ENCODE peak calls at places on chromosomes 6 and 20, in four cellular contexts. D, H, S and P are unnamed samples.

GRCh38 chr20:62186887-62187866 is 4.3 kb downstream of the MTG2 start:
- DNase-seq in S (peak; percentile 74), D (peak; percentile 65), H (no peak), P (peak; percentile 16)

GRCh38 chr6:20117474-20117873 is 94.8 kb downstream of the MBOAT1 start:
- DNase-seq in H (no peak), D (no peak), S (no peak), P (peak; percentile 9)

GRCh38 chr6:41970436-41970846 is 28.8 kb upstream of the CCND3 start:
- DNase-seq in S (peak; percentile 40), D (peak; percentile 76), H (no peak), P (peak; percentile 83)

GRCh38 chr6:49462071-49462470 is 982 bp downstream of the MMUT start:
- DNase-seq in D (no peak), S (peak; percentile 16), H (no peak), P (peak; percentile 32)

GRCh38 chr20:62368629-62369507 is 1.8 kb upstream of the LAMA5 start:
- DNase-seq in D (peak; percentile 51), S (peak; percentile 54), H (no peak), P (no peak)

GRCh38 chr6:155185544-155185943 is 78.3 kb upstream of the CLDN20 start:
- DNase-seq in D (no peak), H (no peak), S (no peak), P (peak; percentile 84)

GRCh38 chr20:44018684-44019637 is 104.3 kb downstream of the TOX2 start:
- DNase-seq in H (no peak), D (no peak), S (no peak), P (no peak)

GRCh38 chr6:16421462-16421960 is 183.1 kb downstream of the GMPR start:
- DNase-seq in D (no peak), H (no peak), S (no peak), P (no peak)

GRCh38 chr6:157240059-157240959 is 83.0 kb downstream of the TMEM242 start:
- DNase-seq in S (no peak), H (peak; percentile 26), D (peak; percentile 33), P (peak; percentile 40)

GRCh38 chr20:3580412-3580811 is 82.8 kb downstream of the GFRA4 start:
- DNase-seq in D (no peak), H (no peak), S (no peak), P (no peak)

GRCh38 chr6:4961322-4962168 is 42.3 kb downstream of the RPP40 start:
- DNase-seq in H (no peak), D (no peak), S (no peak), P (no peak)

GRCh38 chr6:138204792-138205384 is 13.4 kb downstream of the PBOV1 start:
- DNase-seq in H (no peak), S (no peak), D (no peak), P (no peak)

GRCh38 chr6:14612016-14612415 is 494.4 kb downstream of the CD83 start:
- DNase-seq in H (no peak), S (no peak), D (peak; percentile 19), P (no peak)

GRCh38 chr20:2287504-2287903 is 8.3 kb upstream of the TGM3 start:
- DNase-seq in D (no peak), H (no peak), S (no peak), P (no peak)

GRCh38 chr20:44651507-44652373 is at the start of gene ADA:
- DNase-seq in H (no peak), D (peak; percentile 41), S (peak; percentile 67), P (no peak)

GRCh38 chr6:37516920-37517405 is 17.3 kb upstream of the CCDC167 start:
- DNase-seq in D (no peak), H (no peak), S (no peak), P (no peak)

GRCh38 chr6:111057074-111057752 is 30.1 kb upstream of the SLC16A10 start:
- DNase-seq in H (peak; percentile 40), S (peak; percentile 60), D (peak; percentile 63), P (peak; percentile 52)

GRCh38 chr6:27668442-27669275 is 195.8 kb upstream of the ZNF184 start:
- DNase-seq in D (peak; percentile 60), S (peak; percentile 62), H (peak; percentile 53), P (peak; percentile 74)

GRCh38 chr6:134589512-134589911 is 271.6 kb upstream of the SGK1 start:
- DNase-seq in H (peak; percentile 97), D (peak; percentile 99), S (peak; percentile 18), P (peak; percentile 99)

GRCh38 chr6:150250826-150251225 is 108.0 kb downstream of the PPP1R14C start:
- DNase-seq in D (peak; percentile 47), S (no peak), H (no peak), P (peak; percentile 75)

GRCh38 chr20:19004975-19005374 is 191.4 kb downstream of the SCP2D1 start:
- DNase-seq in S (no peak), H (no peak), D (no peak), P (no peak)

GRCh38 chr6:39240155-39240757 is 11.0 kb upstream of the KCNK5 start:
- DNase-seq in S (no peak), H (no peak), D (no peak), P (no peak)

GRCh38 chr6:131937703-131938631 is 13.2 kb downstream of the CCN2 start:
- DNase-seq in D (peak; percentile 99), S (peak; percentile 58), H (no peak), P (peak; percentile 99)

GRCh38 chr20:49028684-49029083 is 17.4 kb upstream of the CSE1L start:
- DNase-seq in H (no peak), S (peak; percentile 46), D (peak; percentile 42), P (peak; percentile 45)

GRCh38 chr20:50169329-50169823 is 15.9 kb upstream of the PEDS1 start:
- DNase-seq in D (peak; percentile 88), S (peak; percentile 80), H (peak; percentile 76), P (peak; percentile 67)

GRCh38 chr6:157392927-157393666 is 12.1 kb downstream of the ZDHHC14 start:
- DNase-seq in S (no peak), H (no peak), D (no peak), P (peak; percentile 20)

GRCh38 chr6:36197739-36198221 is 1.2 kb downstream of the BRPF3 start:
- DNase-seq in S (no peak), D (no peak), H (no peak), P (no peak)

GRCh38 chr6:56314683-56315523 is 67.5 kb upstream of the COL21A1 start:
- DNase-seq in H (peak; percentile 33), D (peak; percentile 70), S (peak; percentile 73), P (peak; percentile 38)

GRCh38 chr20:22974354-22974753 is 60.8 kb upstream of the SSTR4 start:
- DNase-seq in H (no peak), S (peak; percentile 54), D (peak; percentile 59), P (peak; percentile 20)

GRCh38 chr6:138455746-138456392 is 43.4 kb downstream of the NHSL1 start:
- DNase-seq in S (peak; percentile 93), H (peak; percentile 65), D (peak; percentile 46), P (peak; percentile 70)

GRCh38 chr6:143271024-143271423 is 179.5 kb downstream of the ADAT2 start:
- DNase-seq in D (peak; percentile 77), S (no peak), H (no peak), P (peak; percentile 48)

GRCh38 chr6:9025796-9026195 is 590.5 kb upstream of the SLC35B3 start:
- DNase-seq in S (no peak), D (no peak), H (no peak), P (no peak)

GRCh38 chr20:63738687-63739128 is 868 bp upstream of the SLC2A4RG start:
- DNase-seq in S (peak; percentile 52), H (no peak), D (no peak), P (peak; percentile 33)

GRCh38 chr6:5878792-5879191 is 127.9 kb downstream of the NRN1 start:
- DNase-seq in D (no peak), S (no peak), H (no peak), P (no peak)